ENCODE peak calls at places on chromosomes 7 and 10, in four cellular contexts. S, T, X and J are unnamed samples.

GRCh38 chr10:123390874-123391273 is 236.7 kb downstream of the BUB3 start:
- DNase-seq in S (no peak), T (no peak), X (no peak), J (no peak)

GRCh38 chr10:75782463-75783248 is 351.2 kb downstream of the LRMDA start:
- DNase-seq in S (no peak), T (no peak), X (no peak), J (no peak)

GRCh38 chr7:37987732-37988131 is 67.3 kb downstream of the EPDR1 start:
- DNase-seq in S (no peak), T (no peak), X (no peak), J (no peak)

GRCh38 chr10:11234857-11235640 is 217.4 kb downstream of the CELF2 start:
- DNase-seq in S (no peak), T (no peak), X (no peak), J (peak)

GRCh38 chr7:16174253-16174652 is 247.1 kb downstream of the CRPPA start:
- DNase-seq in S (no peak), T (no peak), X (no peak), J (no peak)

GRCh38 chr10:17138450-17139062 is 8.9 kb upstream of the CUBN start:
- DNase-seq in S (no peak), T (no peak), X (no peak), J (peak)

GRCh38 chr7:37180828-37181549 is 267.7 kb downstream of the ELMO1 start:
- DNase-seq in S (no peak), T (no peak), X (no peak), J (no peak)

GRCh38 chr10:69479241-69479730 is 28.0 kb downstream of the TSPAN15 start:
- DNase-seq in S (peak), T (no peak), X (peak), J (no peak)

GRCh38 chr7:153043440-153043839 is 283.9 kb downstream of the ACTR3B start:
- DNase-seq in S (no peak), T (no peak), X (no peak), J (no peak)